ENCODE peak calls at places on chromosomes 6 and 20, in nine cellular contexts. One of them, this sample, is unnamed.

GRCh38 chr6:137013738-137014602 is 30.8 kb downstream of the IL20RA start:
- DNase-seq in activated naive CD4-positive, alpha-beta T cell treated with anti-CD3 and anti-CD28 coated beads, Interleukin-2, amount 50 U/mL, for 72 hours: no peak
- DNase-seq in endothelial cell: no peak
- DNase-seq in progenitor cell of endocrine pancreas: no peak
- DNase-seq in A549: peak; percentile 53
- DNase-seq in NT2/D1: no peak
- DNase-seq in AML-193: peak; percentile 30
- DNase-seq in foreskin fibroblast: peak; percentile 74
- DNase-seq in DMS53: peak; percentile 78
- DNase-seq in this sample: no peak

GRCh38 chr20:57966609-57967008 is 256.8 kb upstream of the PMEPA1 start:
- DNase-seq in activated naive CD4-positive, alpha-beta T cell treated with anti-CD3 and anti-CD28 coated beads, Interleukin-2, amount 50 U/mL, for 72 hours: no peak
- DNase-seq in endothelial cell: no peak
- DNase-seq in progenitor cell of endocrine pancreas: no peak
- DNase-seq in A549: no peak
- DNase-seq in NT2/D1: no peak
- DNase-seq in AML-193: no peak
- DNase-seq in foreskin fibroblast: no peak
- DNase-seq in DMS53: no peak
- DNase-seq in this sample: no peak

GRCh38 chr6:23228439-23229024 is 659.2 kb downstream of the HDGFL1 start:
- DNase-seq in activated naive CD4-positive, alpha-beta T cell treated with anti-CD3 and anti-CD28 coated beads, Interleukin-2, amount 50 U/mL, for 72 hours: no peak
- DNase-seq in endothelial cell: no peak
- DNase-seq in progenitor cell of endocrine pancreas: no peak
- DNase-seq in A549: no peak
- DNase-seq in NT2/D1: no peak
- DNase-seq in AML-193: no peak
- DNase-seq in foreskin fibroblast: peak; percentile 18
- DNase-seq in DMS53: peak; percentile 56
- DNase-seq in this sample: no peak

GRCh38 chr6:99905209-99906106 is 88.6 kb downstream of the MCHR2 start:
- DNase-seq in activated naive CD4-positive, alpha-beta T cell treated with anti-CD3 and anti-CD28 coated beads, Interleukin-2, amount 50 U/mL, for 72 hours: no peak
- DNase-seq in endothelial cell: peak; percentile 15
- DNase-seq in progenitor cell of endocrine pancreas: no peak
- DNase-seq in A549: peak; percentile 53
- DNase-seq in NT2/D1: peak; percentile 15
- DNase-seq in AML-193: peak; percentile 58
- DNase-seq in foreskin fibroblast: peak; percentile 65
- DNase-seq in DMS53: peak; percentile 76
- DNase-seq in this sample: peak; percentile 5

GRCh38 chr6:131911951-131912350 is 39.2 kb downstream of the CCN2 start:
- DNase-seq in activated naive CD4-positive, alpha-beta T cell treated with anti-CD3 and anti-CD28 coated beads, Interleukin-2, amount 50 U/mL, for 72 hours: no peak
- DNase-seq in endothelial cell: no peak
- DNase-seq in progenitor cell of endocrine pancreas: no peak
- DNase-seq in A549: no peak
- DNase-seq in NT2/D1: no peak
- DNase-seq in AML-193: no peak
- DNase-seq in foreskin fibroblast: no peak
- DNase-seq in DMS53: no peak
- DNase-seq in this sample: no peak

GRCh38 chr20:5989539-5989938 is 39.1 kb downstream of the MCM8 start:
- DNase-seq in activated naive CD4-positive, alpha-beta T cell treated with anti-CD3 and anti-CD28 coated beads, Interleukin-2, amount 50 U/mL, for 72 hours: no peak
- DNase-seq in endothelial cell: no peak
- DNase-seq in progenitor cell of endocrine pancreas: no peak
- DNase-seq in A549: peak; percentile 25
- DNase-seq in NT2/D1: no peak
- DNase-seq in AML-193: no peak
- DNase-seq in foreskin fibroblast: no peak
- DNase-seq in DMS53: peak; percentile 16
- DNase-seq in this sample: no peak

GRCh38 chr6:156703719-156704118 is 73.5 kb upstream of the ARID1B start:
- DNase-seq in activated naive CD4-positive, alpha-beta T cell treated with anti-CD3 and anti-CD28 coated beads, Interleukin-2, amount 50 U/mL, for 72 hours: no peak
- DNase-seq in endothelial cell: no peak
- DNase-seq in progenitor cell of endocrine pancreas: no peak
- DNase-seq in A549: no peak
- DNase-seq in NT2/D1: no peak
- DNase-seq in AML-193: no peak
- DNase-seq in foreskin fibroblast: peak; percentile 34
- DNase-seq in DMS53: no peak
- DNase-seq in this sample: no peak

GRCh38 chr20:11443382-11444119 is 474.1 kb upstream of the BTBD3 start:
- DNase-seq in activated naive CD4-positive, alpha-beta T cell treated with anti-CD3 and anti-CD28 coated beads, Interleukin-2, amount 50 U/mL, for 72 hours: no peak
- DNase-seq in endothelial cell: no peak
- DNase-seq in progenitor cell of endocrine pancreas: no peak
- DNase-seq in A549: no peak
- DNase-seq in NT2/D1: no peak
- DNase-seq in AML-193: no peak
- DNase-seq in foreskin fibroblast: no peak
- DNase-seq in DMS53: no peak
- DNase-seq in this sample: no peak

GRCh38 chr6:105780146-105780860 is 305.8 kb upstream of the PRDM1 start:
- DNase-seq in activated naive CD4-positive, alpha-beta T cell treated with anti-CD3 and anti-CD28 coated beads, Interleukin-2, amount 50 U/mL, for 72 hours: no peak
- DNase-seq in endothelial cell: no peak
- DNase-seq in progenitor cell of endocrine pancreas: no peak
- DNase-seq in A549: peak; percentile 21
- DNase-seq in NT2/D1: peak; percentile 15
- DNase-seq in AML-193: no peak
- DNase-seq in foreskin fibroblast: peak; percentile 76
- DNase-seq in DMS53: peak; percentile 51
- DNase-seq in this sample: no peak

GRCh38 chr6:85479221-85479620 is 29.3 kb downstream of the NT5E start:
- DNase-seq in activated naive CD4-positive, alpha-beta T cell treated with anti-CD3 and anti-CD28 coated beads, Interleukin-2, amount 50 U/mL, for 72 hours: no peak
- DNase-seq in endothelial cell: no peak
- DNase-seq in progenitor cell of endocrine pancreas: no peak
- DNase-seq in A549: no peak
- DNase-seq in NT2/D1: no peak
- DNase-seq in AML-193: no peak
- DNase-seq in foreskin fibroblast: no peak
- DNase-seq in DMS53: no peak
- DNase-seq in this sample: no peak

GRCh38 chr20:35478804-35479472 is 23.5 kb downstream of the CEP250 start:
- DNase-seq in activated naive CD4-positive, alpha-beta T cell treated with anti-CD3 and anti-CD28 coated beads, Interleukin-2, amount 50 U/mL, for 72 hours: no peak
- DNase-seq in endothelial cell: peak; percentile 57
- DNase-seq in progenitor cell of endocrine pancreas: no peak
- DNase-seq in A549: peak; percentile 26
- DNase-seq in NT2/D1: peak; percentile 18
- DNase-seq in AML-193: no peak
- DNase-seq in foreskin fibroblast: no peak
- DNase-seq in DMS53: peak; percentile 18
- DNase-seq in this sample: no peak

GRCh38 chr6:150634641-150635292 is 35.1 kb downstream of the PLEKHG1 start:
- DNase-seq in activated naive CD4-positive, alpha-beta T cell treated with anti-CD3 and anti-CD28 coated beads, Interleukin-2, amount 50 U/mL, for 72 hours: no peak
- DNase-seq in endothelial cell: no peak
- DNase-seq in progenitor cell of endocrine pancreas: no peak
- DNase-seq in A549: no peak
- DNase-seq in NT2/D1: no peak
- DNase-seq in AML-193: no peak
- DNase-seq in foreskin fibroblast: no peak
- DNase-seq in DMS53: no peak
- DNase-seq in this sample: no peak

GRCh38 chr6:44234101-44235090 is 11.0 kb downstream of the SLC29A1 start:
- DNase-seq in activated naive CD4-positive, alpha-beta T cell treated with anti-CD3 and anti-CD28 coated beads, Interleukin-2, amount 50 U/mL, for 72 hours: no peak
- DNase-seq in endothelial cell: peak; percentile 67
- DNase-seq in progenitor cell of endocrine pancreas: peak; percentile 42
- DNase-seq in A549: peak; percentile 61
- DNase-seq in NT2/D1: peak; percentile 66
- DNase-seq in AML-193: peak; percentile 29
- DNase-seq in foreskin fibroblast: peak; percentile 91
- DNase-seq in DMS53: peak; percentile 54
- DNase-seq in this sample: peak; percentile 62

GRCh38 chr6:42302441-42302840 is 84.8 kb upstream of the MRPS10 start:
- DNase-seq in activated naive CD4-positive, alpha-beta T cell treated with anti-CD3 and anti-CD28 coated beads, Interleukin-2, amount 50 U/mL, for 72 hours: no peak
- DNase-seq in endothelial cell: no peak
- DNase-seq in progenitor cell of endocrine pancreas: no peak
- DNase-seq in A549: no peak
- DNase-seq in NT2/D1: no peak
- DNase-seq in AML-193: no peak
- DNase-seq in foreskin fibroblast: no peak
- DNase-seq in DMS53: no peak
- DNase-seq in this sample: no peak

GRCh38 chr6:13617066-13617465 is 1.9 kb downstream of the NOL7 start:
- DNase-seq in activated naive CD4-positive, alpha-beta T cell treated with anti-CD3 and anti-CD28 coated beads, Interleukin-2, amount 50 U/mL, for 72 hours: no peak
- DNase-seq in endothelial cell: no peak
- DNase-seq in progenitor cell of endocrine pancreas: no peak
- DNase-seq in A549: no peak
- DNase-seq in NT2/D1: no peak
- DNase-seq in AML-193: no peak
- DNase-seq in foreskin fibroblast: no peak
- DNase-seq in DMS53: no peak
- DNase-seq in this sample: no peak

GRCh38 chr6:15783484-15783883 is 120.7 kb upstream of the DTNBP1 start:
- DNase-seq in activated naive CD4-positive, alpha-beta T cell treated with anti-CD3 and anti-CD28 coated beads, Interleukin-2, amount 50 U/mL, for 72 hours: no peak
- DNase-seq in endothelial cell: no peak
- DNase-seq in progenitor cell of endocrine pancreas: no peak
- DNase-seq in A549: no peak
- DNase-seq in NT2/D1: no peak
- DNase-seq in AML-193: no peak
- DNase-seq in foreskin fibroblast: no peak
- DNase-seq in DMS53: no peak
- DNase-seq in this sample: no peak

GRCh38 chr6:117890172-117890571 is 16.9 kb upstream of the SLC35F1 start:
- DNase-seq in activated naive CD4-positive, alpha-beta T cell treated with anti-CD3 and anti-CD28 coated beads, Interleukin-2, amount 50 U/mL, for 72 hours: no peak
- DNase-seq in endothelial cell: no peak
- DNase-seq in progenitor cell of endocrine pancreas: no peak
- DNase-seq in A549: no peak
- DNase-seq in NT2/D1: no peak
- DNase-seq in AML-193: no peak
- DNase-seq in foreskin fibroblast: no peak
- DNase-seq in DMS53: no peak
- DNase-seq in this sample: no peak

GRCh38 chr20:37897008-37897548 is 5.8 kb upstream of the VSTM2L start:
- DNase-seq in activated naive CD4-positive, alpha-beta T cell treated with anti-CD3 and anti-CD28 coated beads, Interleukin-2, amount 50 U/mL, for 72 hours: no peak
- DNase-seq in endothelial cell: peak; percentile 56
- DNase-seq in progenitor cell of endocrine pancreas: no peak
- DNase-seq in A549: no peak
- DNase-seq in NT2/D1: no peak
- DNase-seq in AML-193: no peak
- DNase-seq in foreskin fibroblast: no peak
- DNase-seq in DMS53: peak; percentile 19
- DNase-seq in this sample: peak; percentile 71

GRCh38 chr6:152471459-152472070 is 165.6 kb downstream of the SYNE1 start:
- DNase-seq in activated naive CD4-positive, alpha-beta T cell treated with anti-CD3 and anti-CD28 coated beads, Interleukin-2, amount 50 U/mL, for 72 hours: no peak
- DNase-seq in endothelial cell: no peak
- DNase-seq in progenitor cell of endocrine pancreas: no peak
- DNase-seq in A549: peak; percentile 1
- DNase-seq in NT2/D1: no peak
- DNase-seq in AML-193: no peak
- DNase-seq in foreskin fibroblast: peak; percentile 48
- DNase-seq in DMS53: no peak
- DNase-seq in this sample: no peak

GRCh38 chr20:58293453-58293852 is 16.1 kb upstream of the RAB22A start:
- DNase-seq in activated naive CD4-positive, alpha-beta T cell treated with anti-CD3 and anti-CD28 coated beads, Interleukin-2, amount 50 U/mL, for 72 hours: no peak
- DNase-seq in endothelial cell: no peak
- DNase-seq in progenitor cell of endocrine pancreas: no peak
- DNase-seq in A549: peak; percentile 18
- DNase-seq in NT2/D1: no peak
- DNase-seq in AML-193: no peak
- DNase-seq in foreskin fibroblast: no peak
- DNase-seq in DMS53: peak; percentile 31
- DNase-seq in this sample: no peak

GRCh38 chr6:16420715-16421461 is 182.5 kb downstream of the GMPR start:
- DNase-seq in activated naive CD4-positive, alpha-beta T cell treated with anti-CD3 and anti-CD28 coated beads, Interleukin-2, amount 50 U/mL, for 72 hours: peak; percentile 47
- DNase-seq in endothelial cell: no peak
- DNase-seq in progenitor cell of endocrine pancreas: no peak
- DNase-seq in A549: no peak
- DNase-seq in NT2/D1: no peak
- DNase-seq in AML-193: no peak
- DNase-seq in foreskin fibroblast: peak; percentile 89
- DNase-seq in DMS53: no peak
- DNase-seq in this sample: no peak

GRCh38 chr20:17835240-17835940 is 133.2 kb downstream of the SNX5 start:
- DNase-seq in activated naive CD4-positive, alpha-beta T cell treated with anti-CD3 and anti-CD28 coated beads, Interleukin-2, amount 50 U/mL, for 72 hours: no peak
- DNase-seq in endothelial cell: no peak
- DNase-seq in progenitor cell of endocrine pancreas: no peak
- DNase-seq in A549: peak; percentile 72
- DNase-seq in NT2/D1: no peak
- DNase-seq in AML-193: no peak
- DNase-seq in foreskin fibroblast: peak; percentile 93
- DNase-seq in DMS53: no peak
- DNase-seq in this sample: no peak

GRCh38 chr6:43817192-43817591 is 47.2 kb downstream of the VEGFA start:
- DNase-seq in activated naive CD4-positive, alpha-beta T cell treated with anti-CD3 and anti-CD28 coated beads, Interleukin-2, amount 50 U/mL, for 72 hours: no peak
- DNase-seq in endothelial cell: peak; percentile 36
- DNase-seq in progenitor cell of endocrine pancreas: no peak
- DNase-seq in A549: peak; percentile 62
- DNase-seq in NT2/D1: no peak
- DNase-seq in AML-193: peak; percentile 72
- DNase-seq in foreskin fibroblast: peak; percentile 37
- DNase-seq in DMS53: peak; percentile 61
- DNase-seq in this sample: peak; percentile 61